ENCODE peak calls at places on chromosomes 11 and 22, in nine cellular contexts. Q, N, T, P, I, V, Y, R and C are unnamed samples.

GRCh38 chr11:113670149-113670829 is 35.8 kb downstream of the TMPRSS5 start:
- DNase-seq in Q (no peak), N (no peak), T (no peak), P (no peak), I (no peak), V (no peak), Y (no peak), R (no peak), C (no peak)

GRCh38 chr11:119897576-119897975 is 168.6 kb upstream of the NECTIN1 start:
- DNase-seq in Q (no peak), N (no peak), T (no peak), P (no peak), I (no peak), V (no peak), Y (no peak), R (no peak), C (no peak)

GRCh38 chr11:119720311-119720710 is 8.7 kb downstream of the NECTIN1 start:
- DNase-seq in Q (no peak), N (no peak), T (no peak), P (no peak), I (no peak), V (no peak), Y (no peak), R (no peak), C (no peak)

GRCh38 chr11:17164361-17165246 is 43.2 kb downstream of the PIK3C2A start:
- DNase-seq in Q (no peak), N (no peak), T (no peak), P (no peak), I (no peak), V (no peak), Y (no peak), R (no peak), C (no peak)

GRCh38 chr11:95716266-95716665 is 73.3 kb downstream of the FAM76B start:
- DNase-seq in Q (no peak), N (peak; percentile 41), T (no peak), P (no peak), I (no peak), V (no peak), Y (no peak), R (no peak), C (no peak)

GRCh38 chr11:111370902-111371578 is 8.0 kb downstream of the POU2AF1 start:
- DNase-seq in Q (no peak), N (no peak), T (no peak), P (no peak), I (no peak), V (no peak), Y (no peak), R (peak; percentile 35), C (no peak)

GRCh38 chr11:57248780-57249383 is 11.8 kb upstream of the APLNR start:
- DNase-seq in Q (peak; percentile 67), N (peak; percentile 83), T (peak; percentile 83), P (peak; percentile 79), I (peak; percentile 79), V (peak; percentile 51), Y (peak; percentile 46), R (peak; percentile 32), C (no peak)

GRCh38 chr22:48882636-48883200 is 945.0 kb downstream of the BRD1 start:
- DNase-seq in Q (no peak), N (no peak), T (no peak), P (peak; percentile 25), I (peak; percentile 55), V (peak; percentile 19), Y (no peak), R (no peak), C (peak; percentile 75)

DNA sequence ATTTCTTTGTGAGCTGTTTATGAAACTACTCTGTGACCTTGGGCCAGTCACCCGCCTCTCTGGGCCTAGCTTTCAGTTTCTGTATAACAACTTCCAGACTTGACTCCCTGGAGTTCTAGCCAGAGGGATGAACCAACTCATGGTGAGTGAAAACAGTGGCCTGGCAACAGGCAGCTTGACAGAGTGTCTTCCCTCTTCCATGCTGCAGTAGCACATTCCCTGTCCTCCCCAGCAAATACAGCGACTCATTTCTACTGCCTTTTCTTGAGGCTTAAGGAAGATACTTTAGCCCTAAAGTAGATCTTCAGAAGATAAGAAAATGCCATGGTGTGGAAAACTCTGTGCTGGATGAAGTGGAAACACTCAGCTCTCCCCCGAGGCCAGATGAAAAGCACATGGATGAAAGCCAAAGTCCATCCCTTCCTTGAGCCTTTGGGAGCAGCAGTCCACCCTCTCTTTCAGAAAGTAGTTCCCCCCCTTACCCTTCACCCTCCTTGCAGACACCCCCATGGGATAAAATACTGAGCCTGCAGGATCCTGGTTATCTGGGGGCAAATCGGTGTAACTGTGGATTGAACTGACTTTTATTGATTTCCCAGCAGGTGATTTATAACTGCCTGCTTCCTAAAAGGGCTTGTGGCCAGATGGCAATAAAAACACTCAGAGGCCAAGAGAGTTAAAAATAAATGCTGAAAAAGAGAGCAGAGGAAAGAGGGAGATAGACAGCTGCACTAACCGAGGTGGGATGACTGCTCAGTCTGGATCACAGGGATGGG is 24.1 kb downstream of the IRAG1 start:
- DNase-seq in Q (peak; percentile 71), N (peak; percentile 37), T (no peak), P (no peak), I (peak; percentile 79), V (no peak), Y (no peak), R (peak; percentile 23), C (no peak)
- H3K4me1 ChIP-seq in Q (peaks cover 14% of the 10 kb centered on the region), N (peaks cover 12% of the 10 kb centered on the region), T (peaks cover 29% of the 10 kb centered on the region), P (no peaks in the 10 kb centered on the region), I (peaks cover 89% of the 10 kb centered on the region), V (peaks cover 67% of the 10 kb centered on the region), Y (peaks cover 76% of the 10 kb centered on the region), R (peaks cover 15% of the 10 kb centered on the region), C (peaks cover 10% of the 10 kb centered on the region)

GRCh38 chr11:7538023-7538422 is 24.2 kb downstream of the PPFIBP2 start:
- DNase-seq in Q (no peak), N (peak; percentile 16), T (peak; percentile 73), P (peak; percentile 24), I (peak; percentile 73), V (no peak), Y (no peak), R (peak; percentile 26), C (no peak)

GRCh38 chr11:7534030-7534378 is 20.2 kb downstream of the PPFIBP2 start:
- DNase-seq in Q (no peak), N (no peak), T (no peak), P (no peak), I (no peak), V (no peak), Y (no peak), R (no peak), C (no peak)

GRCh38 chr11:7536102-7536501 is 22.3 kb downstream of the PPFIBP2 start:
- DNase-seq in Q (no peak), N (no peak), T (no peak), P (peak; percentile 37), I (no peak), V (no peak), Y (no peak), R (peak; percentile 27), C (no peak)

GRCh38 chr11:7538466-7539454 is 25.0 kb downstream of the PPFIBP2 start:
- DNase-seq in Q (no peak), N (no peak), T (no peak), P (peak; percentile 39), I (no peak), V (no peak), Y (no peak), R (no peak), C (no peak)

DNA sequence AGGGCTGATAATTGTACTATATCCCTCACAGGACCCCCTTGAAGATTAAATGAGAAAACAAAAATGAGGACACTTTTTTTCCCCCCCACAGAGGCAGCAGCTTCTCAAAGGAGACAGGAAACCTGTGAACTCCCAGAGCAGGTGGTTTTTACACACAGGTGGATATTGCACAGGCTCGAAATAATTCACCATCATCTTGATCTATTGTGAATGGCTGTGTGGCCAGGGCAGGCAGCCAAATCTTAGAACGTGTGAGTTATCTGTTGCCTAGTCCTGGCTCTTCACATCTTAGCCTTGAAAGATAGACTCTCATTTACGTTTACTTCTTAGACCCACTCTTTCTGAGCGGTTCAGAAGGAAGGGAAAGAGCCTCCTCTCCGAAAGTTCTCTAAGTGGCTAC is 23.5 kb downstream of the PPFIBP2 start:
- DNase-seq in Q (no peak), N (no peak), T (no peak), P (peak; percentile 37), I (no peak), V (no peak), Y (no peak), R (no peak), C (no peak)
- H3K4me3 ChIP-seq in Q (no peak overlapping the region), N (no peak overlapping the region), T (no peak overlapping the region), P (no peak overlapping the region), I (no peak overlapping the region), V (no peak overlapping the region), Y (no peak overlapping the region), R (no peak overlapping the region), C (no peak overlapping the region)

GRCh38 chr11:133833101-133833898 is 12.0 kb downstream of the SPATA19 start:
- DNase-seq in Q (no peak), N (no peak), T (no peak), P (no peak), I (no peak), V (no peak), Y (no peak), R (no peak), C (no peak)
- TF ChIP-seq CTCF in Q (no peak), N (no peak), T (no peak), P (no peak), I (no peak), V (no peak), Y (no peak), R (no peak), C (no peak)

GRCh38 chr11:209275-210121 is 2.0 kb downstream of the RIC8A start:
- DNase-seq in Q (no peak), N (no peak), T (peak; percentile 44), P (peak; percentile 44), I (peak; percentile 73), V (no peak), Y (peak; percentile 24), R (no peak), C (no peak)

GRCh38 chr11:210803-211180 is 3.3 kb downstream of the RIC8A start:
- DNase-seq in Q (no peak), N (no peak), T (peak; percentile 42), P (peak; percentile 38), I (peak; percentile 63), V (no peak), Y (peak; percentile 17), R (no peak), C (no peak)

GRCh38 chr11:211295-211694 is 3.8 kb downstream of the RIC8A start:
- DNase-seq in Q (no peak), N (no peak), T (peak; percentile 35), P (peak; percentile 41), I (peak; percentile 54), V (no peak), Y (peak; percentile 25), R (no peak), C (no peak)

GRCh38 chr11:208917-209260 is 1.4 kb downstream of the RIC8A start:
- DNase-seq in Q (peak; percentile 51), N (no peak), T (no peak), P (peak; percentile 61), I (no peak), V (no peak), Y (no peak), R (no peak), C (peak; percentile 51)

DNA sequence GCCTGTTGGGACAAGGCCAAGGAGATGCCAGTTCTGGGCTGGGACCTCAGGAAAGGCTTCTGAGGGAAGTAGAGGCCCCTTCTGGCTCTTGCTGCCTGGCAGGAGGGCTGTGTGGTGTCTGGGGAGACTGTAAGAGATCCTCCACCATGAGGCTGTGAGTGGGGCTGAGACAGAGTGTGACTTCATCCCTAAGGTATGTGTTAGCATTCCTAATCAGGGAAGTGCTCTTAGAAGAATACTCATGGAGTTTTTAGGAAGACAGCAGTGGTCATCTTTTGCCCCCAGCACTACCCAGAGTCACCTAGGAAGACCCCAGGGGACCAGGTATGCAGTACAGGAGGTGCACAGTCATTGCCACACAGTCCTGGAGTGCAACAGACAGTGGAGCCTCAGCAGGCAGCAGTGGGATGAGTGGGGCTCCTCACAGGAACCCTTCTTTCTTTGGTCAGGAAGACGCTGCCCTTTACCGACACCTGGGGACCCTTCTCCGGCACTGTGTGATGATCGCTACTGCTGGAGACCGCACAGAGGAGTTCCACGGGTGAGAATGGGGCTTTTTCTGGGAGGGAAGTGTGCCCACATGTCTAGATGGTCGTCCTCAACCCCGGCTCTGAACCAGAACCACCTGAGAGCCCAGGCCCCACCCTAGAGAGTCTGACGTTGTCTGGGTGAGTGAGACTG is 2.8 kb downstream of the RIC8A start:
- DNase-seq in Q (no peak), N (peak; percentile 66), T (peak; percentile 38), P (peak; percentile 42), I (peak; percentile 57), V (no peak), Y (peak; percentile 18), R (no peak), C (no peak)
- H3K4me1 ChIP-seq in Q (peaks cover 19% of the 10 kb centered on the region), N (no peaks in the 10 kb centered on the region), T (peaks cover 24% of the 10 kb centered on the region), P (no peaks in the 10 kb centered on the region), I (peaks cover 35% of the 10 kb centered on the region), V (peaks cover 39% of the 10 kb centered on the region), Y (peaks cover 40% of the 10 kb centered on the region), R (peaks cover 34% of the 10 kb centered on the region), C (peaks cover 42% of the 10 kb centered on the region)